ENCODE peak calls at places on chromosomes 6 and 20, in six cellular contexts. C is heart right ventricle, E is activated T-cell treated with anti-CD3 and anti-CD28 coated beads for 1 hour, V is EL, U is occipital lobe, K is hepatocyte. R is an unnamed sample.
A peak's percentile ranks its signal among the peaks of the same experiment; 100 is the strongest.

GRCh38 chr6:108782231-108783041 is 65.8 kb upstream of the ARMC2 start:
- DNase-seq in C (peak; percentile 82), E (peak; percentile 68), V (peak; percentile 83), U (peak; percentile 65), K (peak; percentile 92), R (peak; percentile 80)

GRCh38 chr6:26003102-26003694 is 40.6 kb downstream of the TRIM38 start:
- DNase-seq in C (peak; percentile 73), E (no peak), V (peak; percentile 59), U (no peak), K (peak; percentile 73), R (peak; percentile 55)

GRCh38 chr6:122717350-122717749 is 62.2 kb upstream of the FABP7 start:
- DNase-seq in C (peak; percentile 8), E (no peak), V (peak; percentile 15), U (peak; percentile 2), K (no peak), R (no peak)

GRCh38 chr6:169212897-169213813 is 40.5 kb downstream of the THBS2 start:
- DNase-seq in C (peak; percentile 92), E (peak; percentile 78), V (peak; percentile 90), U (peak; percentile 88), K (peak; percentile 94), R (peak; percentile 91)

GRCh38 chr6:43668151-43669028 is 19.2 kb downstream of the MRPS18A start:
- DNase-seq in C (peak; percentile 57), E (peak; percentile 32), V (peak; percentile 67), U (peak; percentile 76), K (peak; percentile 82), R (peak; percentile 65)

GRCh38 chr20:40090236-40090635 is 598.8 kb downstream of the MAFB start:
- DNase-seq in C (no peak), E (no peak), V (peak; percentile 19), U (no peak), K (no peak), R (peak; percentile 69)

GRCh38 chr6:154805288-154805911 is 72.2 kb downstream of the SCAF8 start:
- DNase-seq in C (no peak), E (no peak), V (peak; percentile 48), U (no peak), K (peak; percentile 54), R (peak; percentile 30)

GRCh38 chr20:11807070-11807741 is 110.5 kb upstream of the BTBD3 start:
- DNase-seq in C (no peak), E (no peak), V (peak; percentile 93), U (no peak), K (no peak), R (peak; percentile 32)

GRCh38 chr20:3071610-3072529 is at the start of gene OXT:
- DNase-seq in C (peak; percentile 33), E (peak; percentile 63), V (no peak), U (no peak), K (peak; percentile 53), R (no peak)

GRCh38 chr20:51360451-51361230 is 181.9 kb downstream of the NFATC2 start:
- DNase-seq in C (no peak), E (no peak), V (peak; percentile 99), U (no peak), K (peak; percentile 29), R (peak; percentile 100)

GRCh38 chr6:170258395-170258794 is 32.5 kb downstream of the DLL1 start:
- DNase-seq in C (no peak), E (no peak), V (no peak), U (no peak), K (no peak), R (no peak)

GRCh38 chr6:7389162-7389450 is 436 bp downstream of the CAGE1 start:
- DNase-seq in C (no peak), E (no peak), V (no peak), U (no peak), K (peak; percentile 88), R (peak; percentile 62)

GRCh38 chr6:83872386-83873118 is 13.1 kb downstream of the CYB5R4 start:
- DNase-seq in C (no peak), E (no peak), V (no peak), U (no peak), K (no peak), R (peak; percentile 33)

GRCh38 chr6:37838209-37838921 is 18.8 kb downstream of the ZFAND3 start:
- DNase-seq in C (no peak), E (no peak), V (no peak), U (no peak), K (no peak), R (no peak)

GRCh38 chr20:58618694-58619540 is 32.2 kb upstream of the STX16 start:
- DNase-seq in C (no peak), E (no peak), V (no peak), U (no peak), K (no peak), R (no peak)

GRCh38 chr20:60113024-60113724 is 155.0 kb downstream of the CDH26 start:
- DNase-seq in C (no peak), E (no peak), V (no peak), U (no peak), K (no peak), R (no peak)

GRCh38 chr6:167569879-167570278 is 245.0 kb downstream of the TTLL2 start:
- DNase-seq in C (no peak), E (no peak), V (no peak), U (no peak), K (no peak), R (no peak)

GRCh38 chr6:97066056-97066455 is 141.5 kb downstream of the KLHL32 start:
- DNase-seq in C (no peak), E (no peak), V (no peak), U (no peak), K (no peak), R (no peak)

GRCh38 chr6:108565893-108566292 is 5.2 kb downstream of the FOXO3 start:
- DNase-seq in C (peak; percentile 57), E (no peak), V (peak; percentile 87), U (no peak), K (no peak), R (peak; percentile 56)

GRCh38 chr20:56987992-56988391 is 278.4 kb downstream of the BMP7 start:
- DNase-seq in C (no peak), E (no peak), V (peak; percentile 40), U (no peak), K (peak; percentile 58), R (peak; percentile 100)

GRCh38 chr20:38270869-38271608 is 10.5 kb upstream of the KIAA1755 start:
- DNase-seq in C (peak; percentile 84), E (no peak), V (peak; percentile 97), U (no peak), K (peak; percentile 58), R (peak; percentile 99)

GRCh38 chr6:77440206-77440976 is 22.9 kb downstream of the HTR1B start:
- DNase-seq in C (no peak), E (no peak), V (no peak), U (no peak), K (no peak), R (peak; percentile 63)

GRCh38 chr6:53494076-53494475 is 50.8 kb downstream of the GCLC start:
- DNase-seq in C (no peak), E (no peak), V (no peak), U (no peak), K (no peak), R (no peak)

GRCh38 chr6:79694623-79695311 is 63.6 kb downstream of the SH3BGRL2 start:
- DNase-seq in C (no peak), E (no peak), V (no peak), U (no peak), K (no peak), R (no peak)

GRCh38 chr6:37459981-37460800 is 27.2 kb downstream of the CMTR1 start:
- DNase-seq in C (no peak), E (no peak), V (no peak), U (no peak), K (no peak), R (no peak)

GRCh38 chr20:23302386-23302785 is 48.2 kb upstream of the NXT1 start:
- DNase-seq in C (no peak), E (no peak), V (no peak), U (no peak), K (no peak), R (no peak)

R was measured in RPMI7951.